ENCODE peak calls at places on chromosomes 13 and 19, in four cellular contexts. G is SK-N-SH, U is HCT116, M is HepG2. I is an unnamed sample.

GRCh38 chr13:98155475-98156111 is 12.7 kb downstream of the FARP1 start:
- DNase-seq in M (no peak), U (no peak), G (no peak), I (no peak)

GRCh38 chr19:10086032-10086903 is at the start of gene SHFL:
- DNase-seq in M (peak), G (peak), U (no peak), I (peak)

GRCh38 chr19:3358919-3359849 is 7.2 kb upstream of the NFIC start:
- DNase-seq in U (no peak), G (peak), M (no peak), I (peak)

GRCh38 chr19:49042177-49042576 is 1.5 kb upstream of the CGB5 start:
- DNase-seq in M (no peak), G (no peak), U (no peak), I (no peak)

GRCh38 chr13:106117035-106117434 is 418.4 kb downstream of the EFNB2 start:
- DNase-seq in M (no peak), G (peak), U (no peak), I (no peak)

GRCh38 chr13:53159439-53159838 is 130.8 kb downstream of the OLFM4 start:
- DNase-seq in G (no peak), M (no peak), U (no peak), I (no peak)

GRCh38 chr19:6793411-6793810 is 20.9 kb downstream of the VAV1 start:
- DNase-seq in U (no peak), M (no peak), G (no peak), I (no peak)

GRCh38 chr13:31629085-31629785 is 110.1 kb upstream of the RXFP2 start:
- DNase-seq in G (no peak), M (no peak), U (no peak), I (no peak)

GRCh38 chr13:32314968-32315254 is 252 bp downstream of the ZAR1L start:
- DNase-seq in U (peak), M (peak), G (peak), I (peak)

GRCh38 chr13:41858783-41859182 is 102.1 kb downstream of the VWA8 start:
- DNase-seq in M (no peak), U (no peak), G (no peak), I (no peak)

GRCh38 chr13:113034451-113035208 is 65.6 kb downstream of the MCF2L start:
- DNase-seq in G (peak), U (no peak), M (peak), I (peak)

GRCh38 chr19:41195675-41196497 is 2.9 kb downstream of the CYP2S1 start:
- DNase-seq in G (no peak), U (no peak), M (no peak), I (no peak)

GRCh38 chr19:1445185-1445931 is 4.6 kb upstream of the APC2 start:
- DNase-seq in G (peak), M (peak), U (no peak), I (peak)

GRCh38 chr13:41178040-41178439 is 16.3 kb downstream of the KBTBD7 start:
- DNase-seq in G (no peak), U (no peak), M (no peak), I (no peak)

GRCh38 chr13:33575378-33575777 is 242.6 kb upstream of the RFC3 start:
- DNase-seq in U (no peak), G (no peak), M (no peak), I (no peak)

GRCh38 chr19:45097776-45098520 is 5.0 kb downstream of the PPP1R37 start:
- DNase-seq in M (peak), U (no peak), G (no peak), I (peak)

GRCh38 chr13:90951663-90952062 is 395.8 kb upstream of the MIR17HG start:
- DNase-seq in M (no peak), U (no peak), G (no peak), I (no peak)

GRCh38 chr13:27088619-27089018 is 83.0 kb downstream of the USP12 start:
- DNase-seq in G (no peak), M (no peak), U (no peak), I (no peak)

GRCh38 chr13:26699197-26699490 is 61.4 kb downstream of the GPR12 start:
- DNase-seq in G (no peak), M (no peak), U (no peak), I (no peak)

GRCh38 chr19:42285988-42286348 is 16.0 kb upstream of the PRR19 start:
- DNase-seq in M (no peak), G (no peak), U (no peak), I (no peak)

GRCh38 chr13:32045963-32046785 is 14.6 kb downstream of the FRY start:
- DNase-seq in G (no peak), M (peak), U (no peak), I (no peak)

GRCh38 chr19:43639507-43640423 is at the start of gene CADM4:
- DNase-seq in G (peak), M (no peak), U (no peak), I (peak)

GRCh38 chr13:75633285-75633684 is 2.8 kb upstream of the LMO7 start:
- DNase-seq in M (peak), G (no peak), U (no peak), I (no peak)

GRCh38 chr13:20424559-20424852 is 101.2 kb downstream of the CRYL1 start:
- DNase-seq in G (no peak), M (no peak), U (no peak), I (no peak)

GRCh38 chr19:54045771-54046170 is 17.9 kb downstream of the VSTM1 start:
- DNase-seq in M (no peak), G (no peak), U (no peak), I (no peak)

GRCh38 chr19:15124572-15125231 is 17.5 kb downstream of the SYDE1 start:
- DNase-seq in G (peak), M (peak), U (no peak), I (no peak)

GRCh38 chr19:16200038-16200775 is 2.5 kb downstream of the AP1M1 start:
- DNase-seq in U (no peak), G (no peak), M (peak), I (peak)

GRCh38 chr13:106555631-106556328 is 12.2 kb downstream of the ARGLU1 start:
- DNase-seq in G (no peak), M (no peak), U (no peak), I (no peak)

GRCh38 chr19:40237791-40238190 is 11.3 kb upstream of the CCNP start:
- DNase-seq in G (no peak), U (no peak), M (no peak), I (no peak)

GRCh38 chr13:77536358-77536757 is 852 bp downstream of the SCEL start:
- DNase-seq in M (no peak), G (no peak), U (no peak), I (no peak)

GRCh38 chr19:3818479-3818878 is 32.3 kb upstream of the MATK start:
- DNase-seq in M (no peak), G (no peak), U (no peak), I (no peak)

GRCh38 chr13:93398167-93398566 is 171.6 kb downstream of the GPC6 start:
- DNase-seq in M (no peak), G (no peak), U (no peak), I (no peak)

GRCh38 chr13:93397619-93398018 is 171.0 kb downstream of the GPC6 start:
- DNase-seq in M (no peak), U (no peak), G (no peak), I (no peak)
- TF ChIP-seq ELF1 in M (no peak), U (no peak), G (no peak), I (no peak)

DNA sequence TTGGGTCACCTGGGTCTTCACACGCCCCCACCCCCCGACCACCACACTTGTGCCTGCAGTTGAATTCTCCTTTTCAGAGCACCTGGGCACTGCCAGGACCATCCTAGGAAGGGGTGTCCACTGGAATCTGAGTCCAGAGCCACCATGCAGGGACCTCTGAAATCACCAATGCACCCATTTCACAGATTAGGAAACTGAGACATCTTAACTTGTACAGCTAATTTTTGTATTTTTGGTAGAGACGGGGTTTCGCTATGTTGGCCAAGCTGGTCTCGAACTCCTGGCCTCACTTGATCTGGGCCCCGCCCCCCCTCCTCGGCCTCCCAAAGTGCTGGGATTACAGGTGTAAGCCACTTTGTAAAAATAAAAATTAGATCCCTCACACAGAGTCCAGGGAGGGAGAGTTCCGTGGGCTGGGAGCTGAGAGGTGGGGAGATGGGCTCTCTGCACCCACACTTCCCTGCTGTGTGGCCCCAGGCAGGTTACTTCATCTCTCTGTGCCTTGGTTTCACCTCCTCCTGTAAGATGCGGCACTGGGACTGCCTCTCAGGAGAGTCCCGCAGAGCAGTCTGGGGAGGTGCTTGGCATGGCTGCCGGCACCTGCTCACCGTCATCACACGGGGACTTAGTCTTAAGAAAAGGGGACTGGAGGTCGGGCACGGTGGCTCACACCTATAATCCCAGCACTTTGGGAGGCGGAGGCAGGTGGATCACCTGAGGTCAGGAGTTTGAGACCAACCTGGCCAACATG is 45.9 kb upstream of the C19orf12 start:
- DNase-seq in U (no peak), G (no peak), M (no peak), I (no peak)
- TF ChIP-seq ELF1 in U (no peak), G (no peak), M (no peak), I (no peak)

GRCh38 chr13:50969691-50970090 is 60.1 kb downstream of the RNASEH2B start:
- DNase-seq in G (no peak), M (peak), U (no peak), I (no peak)
- TF ChIP-seq ELF1 in G (no peak), M (no peak), U (no peak), I (no peak)

GRCh38 chr13:99418663-99419140 is 82.6 kb upstream of the TM9SF2 start:
- DNase-seq in U (no peak), M (no peak), G (no peak), I (no peak)

GRCh38 chr13:99421758-99422555 is 79.3 kb upstream of the TM9SF2 start:
- DNase-seq in M (no peak), G (no peak), U (no peak), I (no peak)

GRCh38 chr13:99421271-99421670 is 80.0 kb upstream of the TM9SF2 start:
- DNase-seq in G (no peak), M (no peak), U (no peak), I (no peak)

GRCh38 chr13:99417821-99418662 is 83.2 kb upstream of the TM9SF2 start:
- DNase-seq in G (no peak), U (no peak), M (no peak), I (no peak)

GRCh38 chr13:99419591-99420243 is 81.6 kb upstream of the TM9SF2 start:
- DNase-seq in U (no peak), M (no peak), G (no peak), I (no peak)
- TF ChIP-seq ELF1 in U (no peak), M (no peak), G (no peak), I (no peak)

GRCh38 chr19:35143231-35143715 is at the start of gene FXYD7:
- DNase-seq in G (peak), U (no peak), M (no peak), I (no peak)
- TF ChIP-seq ELF1 in G (no peak), U (no peak), M (no peak), I (no peak)

DNA sequence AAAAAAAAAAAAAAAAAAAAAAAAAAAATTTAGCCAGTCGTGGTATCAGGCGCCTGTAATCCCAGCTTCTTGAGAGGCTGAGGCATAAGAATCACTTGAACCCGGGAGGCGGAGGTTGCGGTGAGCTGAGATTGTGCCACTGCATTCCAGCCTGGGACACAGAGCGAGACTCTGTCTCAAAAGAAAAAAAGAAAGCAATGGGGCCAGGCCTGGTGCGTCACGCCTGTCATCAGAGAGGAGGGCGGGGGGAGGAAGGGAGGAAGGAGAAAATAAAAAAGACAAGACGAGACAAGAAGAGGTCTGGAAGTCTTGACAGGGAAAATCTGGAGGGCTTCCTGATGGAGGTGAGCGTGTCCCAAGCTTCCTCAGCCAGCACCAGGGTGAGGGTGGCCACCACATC is 54.9 kb upstream of the PTPRS start:
- DNase-seq in M (no peak), U (no peak), G (no peak), I (no peak)
- TF ChIP-seq ELF1 in M (no peak), U (no peak), G (no peak), I (no peak)

GRCh38 chr19:47447470-47448359 is 24.0 kb downstream of the SLC8A2 start:
- DNase-seq in G (peak), M (peak), U (peak), I (peak)
- TF ChIP-seq ELF1 in G (no peak), M (no peak), U (no peak), I (no peak)

GRCh38 chr13:79392882-79393563 is 13.0 kb downstream of the RBM26 start:
- DNase-seq in U (no peak), G (no peak), M (no peak), I (no peak)
- TF ChIP-seq ELF1 in U (no peak), G (no peak), M (no peak), I (no peak)